ENCODE peak calls at places on chromosomes 6 and 20, in eight cellular contexts. One of them, this sample, is unnamed.
A peak's percentile ranks its signal among the peaks of the same experiment; 100 is the strongest.

GRCh38 chr6:136037246-136037884 is 185.9 kb downstream of the PDE7B start:
- DNase-seq in PC-3: no peak
- DNase-seq in WERI-Rb-1: no peak
- DNase-seq in left ventricle myocardium inferior: peak; percentile 18
- DNase-seq in PC-9: no peak
- DNase-seq in neural progenitor cell: no peak
- DNase-seq in astrocyte of the cerebellum: no peak
- DNase-seq in psoas muscle: no peak
- DNase-seq in this sample: no peak

GRCh38 chr6:105431226-105431625 is 28.3 kb upstream of the PREP start:
- DNase-seq in PC-3: peak; percentile 75
- DNase-seq in WERI-Rb-1: no peak
- DNase-seq in left ventricle myocardium inferior: no peak
- DNase-seq in PC-9: peak; percentile 58
- DNase-seq in neural progenitor cell: peak; percentile 56
- DNase-seq in astrocyte of the cerebellum: peak; percentile 56
- DNase-seq in psoas muscle: no peak
- DNase-seq in this sample: no peak

GRCh38 chr6:165913676-165914570 is 250.9 kb upstream of the PDE10A start:
- DNase-seq in PC-3: no peak
- DNase-seq in WERI-Rb-1: no peak
- DNase-seq in left ventricle myocardium inferior: no peak
- DNase-seq in PC-9: no peak
- DNase-seq in neural progenitor cell: no peak
- DNase-seq in astrocyte of the cerebellum: no peak
- DNase-seq in psoas muscle: no peak
- DNase-seq in this sample: no peak

GRCh38 chr6:101268541-101268940 is 125.0 kb upstream of the GRIK2 start:
- DNase-seq in PC-3: no peak
- DNase-seq in WERI-Rb-1: no peak
- DNase-seq in left ventricle myocardium inferior: no peak
- DNase-seq in PC-9: no peak
- DNase-seq in neural progenitor cell: no peak
- DNase-seq in astrocyte of the cerebellum: no peak
- DNase-seq in psoas muscle: no peak
- DNase-seq in this sample: no peak

GRCh38 chr20:44056010-44056698 is 130.8 kb downstream of the JPH2 start:
- DNase-seq in PC-3: peak; percentile 78
- DNase-seq in WERI-Rb-1: peak; percentile 45
- DNase-seq in left ventricle myocardium inferior: no peak
- DNase-seq in PC-9: no peak
- DNase-seq in neural progenitor cell: peak; percentile 72
- DNase-seq in astrocyte of the cerebellum: no peak
- DNase-seq in psoas muscle: no peak
- DNase-seq in this sample: no peak

GRCh38 chr20:62342910-62343309 is 24.2 kb downstream of the LAMA5 start:
- DNase-seq in PC-3: no peak
- DNase-seq in WERI-Rb-1: no peak
- DNase-seq in left ventricle myocardium inferior: no peak
- DNase-seq in PC-9: no peak
- DNase-seq in neural progenitor cell: no peak
- DNase-seq in astrocyte of the cerebellum: no peak
- DNase-seq in psoas muscle: no peak
- DNase-seq in this sample: no peak

GRCh38 chr20:53150532-53150931 is 178.4 kb downstream of the TSHZ2 start:
- DNase-seq in PC-3: no peak
- DNase-seq in WERI-Rb-1: no peak
- DNase-seq in left ventricle myocardium inferior: no peak
- DNase-seq in PC-9: no peak
- DNase-seq in neural progenitor cell: peak; percentile 43
- DNase-seq in astrocyte of the cerebellum: no peak
- DNase-seq in psoas muscle: no peak
- DNase-seq in this sample: no peak

GRCh38 chr6:79997728-79998127 is 6.7 kb upstream of the TTK start:
- DNase-seq in PC-3: no peak
- DNase-seq in WERI-Rb-1: no peak
- DNase-seq in left ventricle myocardium inferior: no peak
- DNase-seq in PC-9: no peak
- DNase-seq in neural progenitor cell: no peak
- DNase-seq in astrocyte of the cerebellum: no peak
- DNase-seq in psoas muscle: no peak
- DNase-seq in this sample: no peak

GRCh38 chr6:93684339-93684738 is 265.0 kb upstream of the EPHA7 start:
- DNase-seq in PC-3: peak; percentile 47
- DNase-seq in WERI-Rb-1: no peak
- DNase-seq in left ventricle myocardium inferior: no peak
- DNase-seq in PC-9: no peak
- DNase-seq in neural progenitor cell: no peak
- DNase-seq in astrocyte of the cerebellum: no peak
- DNase-seq in psoas muscle: no peak
- DNase-seq in this sample: no peak

GRCh38 chr6:6891074-6891754 is 216.5 kb upstream of the RREB1 start:
- DNase-seq in PC-3: no peak
- DNase-seq in WERI-Rb-1: no peak
- DNase-seq in left ventricle myocardium inferior: no peak
- DNase-seq in PC-9: no peak
- DNase-seq in neural progenitor cell: no peak
- DNase-seq in astrocyte of the cerebellum: no peak
- DNase-seq in psoas muscle: no peak
- DNase-seq in this sample: no peak

GRCh38 chr6:152295346-152295745 is 341.8 kb downstream of the SYNE1 start:
- DNase-seq in PC-3: peak; percentile 47
- DNase-seq in WERI-Rb-1: no peak
- DNase-seq in left ventricle myocardium inferior: no peak
- DNase-seq in PC-9: no peak
- DNase-seq in neural progenitor cell: no peak
- DNase-seq in astrocyte of the cerebellum: peak; percentile 65
- DNase-seq in psoas muscle: no peak
- DNase-seq in this sample: peak; percentile 93

GRCh38 chr6:16800942-16801341 is 39.7 kb upstream of the ATXN1 start:
- DNase-seq in PC-3: peak; percentile 62
- DNase-seq in WERI-Rb-1: no peak
- DNase-seq in left ventricle myocardium inferior: no peak
- DNase-seq in PC-9: no peak
- DNase-seq in neural progenitor cell: no peak
- DNase-seq in astrocyte of the cerebellum: no peak
- DNase-seq in psoas muscle: no peak
- DNase-seq in this sample: no peak

GRCh38 chr20:15703171-15703911 is 869.9 kb downstream of the KIF16B start:
- DNase-seq in PC-3: peak; percentile 99
- DNase-seq in WERI-Rb-1: no peak
- DNase-seq in left ventricle myocardium inferior: no peak
- DNase-seq in PC-9: peak; percentile 91
- DNase-seq in neural progenitor cell: no peak
- DNase-seq in astrocyte of the cerebellum: peak; percentile 34
- DNase-seq in psoas muscle: no peak
- DNase-seq in this sample: peak; percentile 13

GRCh38 chr6:50714487-50715379 is 1.4 kb downstream of the TFAP2D start:
- DNase-seq in PC-3: no peak
- DNase-seq in WERI-Rb-1: peak; percentile 38
- DNase-seq in left ventricle myocardium inferior: no peak
- DNase-seq in PC-9: no peak
- DNase-seq in neural progenitor cell: peak; percentile 69
- DNase-seq in astrocyte of the cerebellum: no peak
- DNase-seq in psoas muscle: no peak
- DNase-seq in this sample: no peak
- H3K4me3 ChIP-seq in PC-3: no peak overlapping the region
- H3K4me3 ChIP-seq in WERI-Rb-1: peak overlapping the region; percentile 30
- H3K4me3 ChIP-seq in left ventricle myocardium inferior: no peak overlapping the region
- H3K4me3 ChIP-seq in PC-9: no peak overlapping the region
- H3K4me3 ChIP-seq in neural progenitor cell: peak overlapping the region; percentile 43
- H3K4me3 ChIP-seq in astrocyte of the cerebellum: no peak overlapping the region
- H3K4me3 ChIP-seq in psoas muscle: no peak overlapping the region
- H3K4me3 ChIP-seq in this sample: no peak overlapping the region

GRCh38 chr20:17590245-17590644 is 20.4 kb downstream of the DSTN start:
- DNase-seq in PC-3: no peak
- DNase-seq in WERI-Rb-1: no peak
- DNase-seq in left ventricle myocardium inferior: no peak
- DNase-seq in PC-9: no peak
- DNase-seq in neural progenitor cell: no peak
- DNase-seq in astrocyte of the cerebellum: no peak
- DNase-seq in psoas muscle: no peak
- DNase-seq in this sample: no peak
- H3K4me3 ChIP-seq in PC-3: no peak overlapping the region
- H3K4me3 ChIP-seq in WERI-Rb-1: no peak overlapping the region
- H3K4me3 ChIP-seq in left ventricle myocardium inferior: peak overlapping the region; percentile 23
- H3K4me3 ChIP-seq in PC-9: no peak overlapping the region
- H3K4me3 ChIP-seq in neural progenitor cell: no peak overlapping the region
- H3K4me3 ChIP-seq in astrocyte of the cerebellum: no peak overlapping the region
- H3K4me3 ChIP-seq in psoas muscle: no peak overlapping the region
- H3K4me3 ChIP-seq in this sample: no peak overlapping the region

GRCh38 chr20:50271201-50271600 is 80.6 kb downstream of the CEBPB start:
- DNase-seq in PC-3: no peak
- DNase-seq in WERI-Rb-1: no peak
- DNase-seq in left ventricle myocardium inferior: no peak
- DNase-seq in PC-9: no peak
- DNase-seq in neural progenitor cell: no peak
- DNase-seq in astrocyte of the cerebellum: no peak
- DNase-seq in psoas muscle: no peak
- DNase-seq in this sample: no peak
- H3K4me3 ChIP-seq in PC-3: no peak overlapping the region
- H3K4me3 ChIP-seq in WERI-Rb-1: no peak overlapping the region
- H3K4me3 ChIP-seq in left ventricle myocardium inferior: no peak overlapping the region
- H3K4me3 ChIP-seq in PC-9: no peak overlapping the region
- H3K4me3 ChIP-seq in neural progenitor cell: no peak overlapping the region
- H3K4me3 ChIP-seq in astrocyte of the cerebellum: no peak overlapping the region
- H3K4me3 ChIP-seq in psoas muscle: no peak overlapping the region
- H3K4me3 ChIP-seq in this sample: no peak overlapping the region

GRCh38 chr6:11324453-11325023 is 92.1 kb upstream of the NEDD9 start:
- DNase-seq in PC-3: no peak
- DNase-seq in WERI-Rb-1: no peak
- DNase-seq in left ventricle myocardium inferior: no peak
- DNase-seq in PC-9: no peak
- DNase-seq in neural progenitor cell: no peak
- DNase-seq in astrocyte of the cerebellum: no peak
- DNase-seq in psoas muscle: no peak
- DNase-seq in this sample: no peak
- H3K4me3 ChIP-seq in PC-3: no peak overlapping the region
- H3K4me3 ChIP-seq in WERI-Rb-1: no peak overlapping the region
- H3K4me3 ChIP-seq in left ventricle myocardium inferior: no peak overlapping the region
- H3K4me3 ChIP-seq in PC-9: no peak overlapping the region
- H3K4me3 ChIP-seq in neural progenitor cell: no peak overlapping the region
- H3K4me3 ChIP-seq in astrocyte of the cerebellum: no peak overlapping the region
- H3K4me3 ChIP-seq in psoas muscle: no peak overlapping the region
- H3K4me3 ChIP-seq in this sample: no peak overlapping the region

GRCh38 chr20:57618091-57618765 is 2.0 kb downstream of the ZBP1 start:
- DNase-seq in PC-3: peak; percentile 99
- DNase-seq in WERI-Rb-1: no peak
- DNase-seq in left ventricle myocardium inferior: no peak
- DNase-seq in PC-9: peak; percentile 99
- DNase-seq in neural progenitor cell: no peak
- DNase-seq in astrocyte of the cerebellum: no peak
- DNase-seq in psoas muscle: no peak
- DNase-seq in this sample: peak; percentile 38

GRCh38 chr20:57618766-57619052 is 1.5 kb downstream of the ZBP1 start:
- DNase-seq in PC-3: no peak
- DNase-seq in WERI-Rb-1: no peak
- DNase-seq in left ventricle myocardium inferior: no peak
- DNase-seq in PC-9: no peak
- DNase-seq in neural progenitor cell: no peak
- DNase-seq in astrocyte of the cerebellum: no peak
- DNase-seq in psoas muscle: no peak
- DNase-seq in this sample: no peak

GRCh38 chr20:57620999-57621398 is 773 bp upstream of the ZBP1 start:
- DNase-seq in PC-3: no peak
- DNase-seq in WERI-Rb-1: no peak
- DNase-seq in left ventricle myocardium inferior: no peak
- DNase-seq in PC-9: no peak
- DNase-seq in neural progenitor cell: no peak
- DNase-seq in astrocyte of the cerebellum: no peak
- DNase-seq in psoas muscle: no peak
- DNase-seq in this sample: no peak

GRCh38 chr20:57620274-57620990 is at the start of gene ZBP1:
- DNase-seq in PC-3: no peak
- DNase-seq in WERI-Rb-1: no peak
- DNase-seq in left ventricle myocardium inferior: no peak
- DNase-seq in PC-9: no peak
- DNase-seq in neural progenitor cell: no peak
- DNase-seq in astrocyte of the cerebellum: no peak
- DNase-seq in psoas muscle: no peak
- DNase-seq in this sample: no peak

DNA sequence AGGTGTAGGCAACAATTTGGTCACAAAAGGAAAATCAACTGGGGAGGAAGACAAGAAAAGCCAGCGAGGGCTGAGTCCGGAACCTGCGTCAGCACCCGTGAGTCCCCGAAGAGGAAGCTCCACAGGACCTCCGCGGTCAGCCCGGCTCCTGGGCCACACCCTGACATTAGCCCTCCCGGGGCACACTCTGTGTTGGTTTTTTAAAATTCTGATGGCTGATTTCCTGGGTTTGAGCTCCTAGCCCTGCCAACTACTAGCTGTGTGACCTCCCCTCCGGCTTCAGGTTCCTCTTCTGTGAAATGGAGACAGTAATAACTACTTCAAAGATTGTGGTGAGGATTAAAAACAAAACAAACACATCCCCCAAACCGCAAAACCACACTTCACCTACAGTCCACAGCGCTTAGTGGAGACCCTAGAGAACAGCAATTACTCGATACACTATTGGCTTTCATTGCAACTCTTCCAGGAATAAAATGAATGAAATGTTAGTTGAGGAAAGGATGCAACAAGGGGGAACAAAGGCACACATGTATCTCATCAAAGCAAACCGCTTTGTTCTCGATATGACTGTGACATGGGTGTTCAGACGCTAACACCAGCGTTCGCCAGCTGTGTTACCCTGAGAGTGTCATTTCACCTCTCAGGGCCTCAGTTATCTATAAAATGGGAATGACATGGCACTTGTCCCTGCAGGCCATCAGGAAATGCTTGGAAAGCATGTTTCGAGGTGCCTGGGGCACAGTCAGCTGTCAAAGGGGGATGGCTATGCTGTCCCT is 984 bp downstream of the ZBP1 start:
- DNase-seq in PC-3: no peak
- DNase-seq in WERI-Rb-1: no peak
- DNase-seq in left ventricle myocardium inferior: peak; percentile 63
- DNase-seq in PC-9: no peak
- DNase-seq in neural progenitor cell: no peak
- DNase-seq in astrocyte of the cerebellum: no peak
- DNase-seq in psoas muscle: no peak
- DNase-seq in this sample: no peak
- H3K4me3 ChIP-seq in PC-3: no peak overlapping the region
- H3K4me3 ChIP-seq in WERI-Rb-1: no peak overlapping the region
- H3K4me3 ChIP-seq in left ventricle myocardium inferior: no peak overlapping the region
- H3K4me3 ChIP-seq in PC-9: no peak overlapping the region
- H3K4me3 ChIP-seq in neural progenitor cell: no peak overlapping the region
- H3K4me3 ChIP-seq in astrocyte of the cerebellum: no peak overlapping the region
- H3K4me3 ChIP-seq in psoas muscle: no peak overlapping the region
- H3K4me3 ChIP-seq in this sample: no peak overlapping the region

This sample was measured in epithelial cell of proximal tubule.